ENCODE peak calls at places on chromosome 14, in ten cellular contexts. One of them, this sample, is unnamed.

GRCh38 chr14:22908601-22909000 is 10.3 kb downstream of the RBM23 start:
- DNase-seq in neural progenitor cell: no peak
- DNase-seq in stomach: no peak
- DNase-seq in IMR-90: peak
- DNase-seq in astrocyte of the cerebellum: no peak
- DNase-seq in HFF-Myc: no peak
- DNase-seq in left ventricle myocardium inferior: no peak
- DNase-seq in GM12864: no peak
- DNase-seq in colonic mucosa: no peak
- DNase-seq in endothelial cell: no peak
- DNase-seq in this sample: no peak

GRCh38 chr14:22002860-22003284 is 329.3 kb upstream of the OR4E1 start:
- DNase-seq in endothelial cell: peak
- DNase-seq in astrocyte of the cerebellum: no peak
- DNase-seq in colonic mucosa: no peak
- DNase-seq in stomach: no peak
- DNase-seq in left ventricle myocardium inferior: no peak
- DNase-seq in HFF-Myc: no peak
- DNase-seq in neural progenitor cell: peak
- DNase-seq in IMR-90: no peak
- DNase-seq in GM12864: no peak
- DNase-seq in this sample: peak

GRCh38 chr14:83208346-83208745 is 1674.7 kb upstream of the SEL1L start:
- DNase-seq in stomach: no peak
- DNase-seq in astrocyte of the cerebellum: no peak
- DNase-seq in HFF-Myc: no peak
- DNase-seq in endothelial cell: no peak
- DNase-seq in IMR-90: peak
- DNase-seq in left ventricle myocardium inferior: no peak
- DNase-seq in GM12864: no peak
- DNase-seq in colonic mucosa: no peak
- DNase-seq in neural progenitor cell: no peak
- DNase-seq in this sample: no peak

GRCh38 chr14:89618309-89618708 is 201.3 kb upstream of the FOXN3 start:
- DNase-seq in stomach: no peak
- DNase-seq in GM12864: no peak
- DNase-seq in neural progenitor cell: no peak
- DNase-seq in IMR-90: no peak
- DNase-seq in colonic mucosa: peak
- DNase-seq in HFF-Myc: no peak
- DNase-seq in left ventricle myocardium inferior: no peak
- DNase-seq in endothelial cell: no peak
- DNase-seq in astrocyte of the cerebellum: no peak
- DNase-seq in this sample: no peak

GRCh38 chr14:105419055-105419304 is 647 bp upstream of the MTA1 start:
- DNase-seq in endothelial cell: no peak
- DNase-seq in IMR-90: no peak
- DNase-seq in GM12864: no peak
- DNase-seq in stomach: no peak
- DNase-seq in left ventricle myocardium inferior: no peak
- DNase-seq in HFF-Myc: no peak
- DNase-seq in colonic mucosa: no peak
- DNase-seq in astrocyte of the cerebellum: no peak
- DNase-seq in neural progenitor cell: no peak
- DNase-seq in this sample: no peak

GRCh38 chr14:81625343-81625742 is 91.7 kb upstream of the SEL1L start:
- DNase-seq in colonic mucosa: no peak
- DNase-seq in stomach: no peak
- DNase-seq in astrocyte of the cerebellum: no peak
- DNase-seq in left ventricle myocardium inferior: no peak
- DNase-seq in neural progenitor cell: peak
- DNase-seq in HFF-Myc: no peak
- DNase-seq in GM12864: no peak
- DNase-seq in endothelial cell: no peak
- DNase-seq in IMR-90: no peak
- DNase-seq in this sample: no peak

GRCh38 chr14:75531660-75532317 is 9.5 kb downstream of the BATF start:
- DNase-seq in neural progenitor cell: no peak
- DNase-seq in GM12864: no peak
- DNase-seq in stomach: no peak
- DNase-seq in astrocyte of the cerebellum: no peak
- DNase-seq in IMR-90: no peak
- DNase-seq in HFF-Myc: no peak
- DNase-seq in colonic mucosa: no peak
- DNase-seq in endothelial cell: no peak
- DNase-seq in left ventricle myocardium inferior: no peak
- DNase-seq in this sample: no peak

GRCh38 chr14:53528114-53528513 is 375.0 kb upstream of the DDHD1 start:
- DNase-seq in endothelial cell: no peak
- DNase-seq in HFF-Myc: no peak
- DNase-seq in IMR-90: peak
- DNase-seq in neural progenitor cell: no peak
- DNase-seq in astrocyte of the cerebellum: no peak
- DNase-seq in left ventricle myocardium inferior: no peak
- DNase-seq in GM12864: no peak
- DNase-seq in colonic mucosa: peak
- DNase-seq in stomach: no peak
- DNase-seq in this sample: no peak

GRCh38 chr14:95331708-95332408 is 12.2 kb upstream of the CLMN start:
- DNase-seq in IMR-90: no peak
- DNase-seq in endothelial cell: no peak
- DNase-seq in astrocyte of the cerebellum: no peak
- DNase-seq in GM12864: no peak
- DNase-seq in colonic mucosa: no peak
- DNase-seq in neural progenitor cell: no peak
- DNase-seq in left ventricle myocardium inferior: no peak
- DNase-seq in HFF-Myc: no peak
- DNase-seq in stomach: no peak
- DNase-seq in this sample: no peak

GRCh38 chr14:102909462-102909861 is 13.0 kb upstream of the AMN start:
- DNase-seq in colonic mucosa: no peak
- DNase-seq in astrocyte of the cerebellum: no peak
- DNase-seq in neural progenitor cell: no peak
- DNase-seq in GM12864: no peak
- DNase-seq in IMR-90: no peak
- DNase-seq in HFF-Myc: no peak
- DNase-seq in left ventricle myocardium inferior: no peak
- DNase-seq in stomach: no peak
- DNase-seq in endothelial cell: no peak
- DNase-seq in this sample: no peak

GRCh38 chr14:76352639-76353281 is 23.2 kb upstream of the ESRRB start:
- DNase-seq in stomach: peak
- DNase-seq in HFF-Myc: no peak
- DNase-seq in astrocyte of the cerebellum: no peak
- DNase-seq in endothelial cell: peak
- DNase-seq in left ventricle myocardium inferior: peak
- DNase-seq in IMR-90: peak
- DNase-seq in GM12864: no peak
- DNase-seq in colonic mucosa: peak
- DNase-seq in neural progenitor cell: peak
- DNase-seq in this sample: peak

GRCh38 chr14:60061371-60061770 is 30.4 kb upstream of the PCNX4 start:
- DNase-seq in astrocyte of the cerebellum: no peak
- DNase-seq in neural progenitor cell: no peak
- DNase-seq in left ventricle myocardium inferior: no peak
- DNase-seq in HFF-Myc: no peak
- DNase-seq in stomach: no peak
- DNase-seq in IMR-90: no peak
- DNase-seq in colonic mucosa: no peak
- DNase-seq in endothelial cell: no peak
- DNase-seq in GM12864: no peak
- DNase-seq in this sample: no peak

GRCh38 chr14:60067911-60068310 is 23.8 kb upstream of the PCNX4 start:
- DNase-seq in endothelial cell: no peak
- DNase-seq in neural progenitor cell: peak
- DNase-seq in stomach: no peak
- DNase-seq in GM12864: no peak
- DNase-seq in IMR-90: no peak
- DNase-seq in HFF-Myc: no peak
- DNase-seq in colonic mucosa: no peak
- DNase-seq in astrocyte of the cerebellum: no peak
- DNase-seq in left ventricle myocardium inferior: no peak
- DNase-seq in this sample: no peak

DNA sequence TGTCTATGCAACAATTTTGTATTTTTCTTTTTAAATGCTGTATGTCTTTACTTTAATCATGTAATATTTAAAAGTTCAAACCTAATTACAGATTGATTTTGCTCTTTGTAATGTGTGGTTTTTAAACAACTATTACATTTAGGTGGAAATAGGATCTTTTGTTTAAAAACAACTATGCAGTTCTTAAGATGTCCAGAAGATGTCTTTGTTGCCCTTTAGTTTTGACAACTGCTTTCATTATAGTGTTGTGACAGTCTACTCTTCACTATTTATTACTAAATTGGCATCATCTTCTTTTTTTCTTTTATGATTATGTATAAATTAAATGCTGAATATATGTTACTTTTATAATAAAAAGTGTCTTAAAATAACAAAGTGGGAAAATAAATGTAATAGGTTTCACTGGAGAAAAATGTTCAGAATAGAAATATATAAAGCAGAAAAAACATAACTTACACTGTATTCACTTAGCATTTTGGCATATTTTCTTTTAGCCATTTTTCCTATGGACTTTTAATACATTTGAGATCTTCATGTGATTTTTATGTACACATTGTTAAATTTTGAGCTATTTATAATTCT is 27.1 kb upstream of the PCNX4 start:
- DNase-seq in neural progenitor cell: peak
- DNase-seq in GM12864: peak
- DNase-seq in HFF-Myc: no peak
- DNase-seq in astrocyte of the cerebellum: peak
- DNase-seq in IMR-90: peak
- DNase-seq in endothelial cell: no peak
- DNase-seq in colonic mucosa: no peak
- DNase-seq in stomach: no peak
- DNase-seq in left ventricle myocardium inferior: no peak
- DNase-seq in this sample: no peak
- TF ChIP-seq CTCF in neural progenitor cell: peak
- TF ChIP-seq CTCF in GM12864: peak
- TF ChIP-seq CTCF in HFF-Myc: peak
- TF ChIP-seq CTCF in astrocyte of the cerebellum: peak
- TF ChIP-seq CTCF in IMR-90: peak
- TF ChIP-seq CTCF in endothelial cell: peak
- TF ChIP-seq CTCF in colonic mucosa: peak
- TF ChIP-seq CTCF in stomach: no peak
- TF ChIP-seq CTCF in left ventricle myocardium inferior: peak
- TF ChIP-seq CTCF in this sample: peak

DNA sequence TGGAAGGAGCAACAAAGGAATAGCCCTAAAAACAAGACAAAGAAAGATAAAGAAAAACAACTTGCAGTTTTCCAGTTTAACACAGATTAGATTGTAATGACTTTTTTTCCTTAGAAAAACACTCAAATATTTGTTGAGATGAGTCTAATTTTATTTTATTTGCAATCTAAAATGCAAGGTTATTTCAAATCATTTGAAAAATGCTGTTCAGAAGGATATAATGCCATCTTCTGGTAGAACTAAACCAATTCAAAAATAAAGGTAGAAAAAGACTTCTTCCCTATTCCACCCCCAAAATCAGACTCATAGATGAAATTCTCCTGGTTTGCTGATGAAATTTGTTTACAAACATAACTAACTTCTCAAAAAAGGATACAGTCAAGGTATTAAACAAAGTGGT is 84.5 kb upstream of the TTC7B start:
- DNase-seq in left ventricle myocardium inferior: no peak
- DNase-seq in stomach: no peak
- DNase-seq in IMR-90: peak
- DNase-seq in GM12864: no peak
- DNase-seq in colonic mucosa: no peak
- DNase-seq in astrocyte of the cerebellum: no peak
- DNase-seq in endothelial cell: no peak
- DNase-seq in neural progenitor cell: no peak
- DNase-seq in HFF-Myc: no peak
- DNase-seq in this sample: no peak
- TF ChIP-seq CTCF in left ventricle myocardium inferior: peak
- TF ChIP-seq CTCF in stomach: no peak
- TF ChIP-seq CTCF in IMR-90: peak
- TF ChIP-seq CTCF in GM12864: no peak
- TF ChIP-seq CTCF in colonic mucosa: no peak
- TF ChIP-seq CTCF in astrocyte of the cerebellum: no peak
- TF ChIP-seq CTCF in endothelial cell: no peak
- TF ChIP-seq CTCF in neural progenitor cell: peak
- TF ChIP-seq CTCF in HFF-Myc: no peak
- TF ChIP-seq CTCF in this sample: no peak

GRCh38 chr14:50828738-50829471 is 2.1 kb downstream of the NIN start:
- DNase-seq in stomach: no peak
- DNase-seq in left ventricle myocardium inferior: no peak
- DNase-seq in HFF-Myc: no peak
- DNase-seq in endothelial cell: no peak
- DNase-seq in colonic mucosa: no peak
- DNase-seq in astrocyte of the cerebellum: no peak
- DNase-seq in GM12864: no peak
- DNase-seq in neural progenitor cell: peak
- DNase-seq in IMR-90: no peak
- DNase-seq in this sample: no peak
- TF ChIP-seq CTCF in stomach: no peak
- TF ChIP-seq CTCF in left ventricle myocardium inferior: no peak
- TF ChIP-seq CTCF in HFF-Myc: no peak
- TF ChIP-seq CTCF in endothelial cell: no peak
- TF ChIP-seq CTCF in colonic mucosa: no peak
- TF ChIP-seq CTCF in astrocyte of the cerebellum: no peak
- TF ChIP-seq CTCF in GM12864: no peak
- TF ChIP-seq CTCF in neural progenitor cell: no peak
- TF ChIP-seq CTCF in IMR-90: no peak
- TF ChIP-seq CTCF in this sample: peak

GRCh38 chr14:68925373-68925772 is 53.7 kb downstream of the ACTN1 start:
- DNase-seq in colonic mucosa: no peak
- DNase-seq in endothelial cell: no peak
- DNase-seq in neural progenitor cell: no peak
- DNase-seq in left ventricle myocardium inferior: no peak
- DNase-seq in IMR-90: no peak
- DNase-seq in astrocyte of the cerebellum: no peak
- DNase-seq in HFF-Myc: no peak
- DNase-seq in stomach: no peak
- DNase-seq in GM12864: no peak
- DNase-seq in this sample: no peak

GRCh38 chr14:68927089-68927488 is 52.0 kb downstream of the ACTN1 start:
- DNase-seq in colonic mucosa: no peak
- DNase-seq in left ventricle myocardium inferior: no peak
- DNase-seq in endothelial cell: no peak
- DNase-seq in GM12864: no peak
- DNase-seq in astrocyte of the cerebellum: no peak
- DNase-seq in neural progenitor cell: no peak
- DNase-seq in stomach: no peak
- DNase-seq in IMR-90: no peak
- DNase-seq in HFF-Myc: no peak
- DNase-seq in this sample: no peak

GRCh38 chr14:68924392-68925158 is 54.5 kb downstream of the ACTN1 start:
- DNase-seq in GM12864: no peak
- DNase-seq in neural progenitor cell: peak
- DNase-seq in endothelial cell: no peak
- DNase-seq in stomach: no peak
- DNase-seq in astrocyte of the cerebellum: no peak
- DNase-seq in HFF-Myc: no peak
- DNase-seq in colonic mucosa: no peak
- DNase-seq in left ventricle myocardium inferior: peak
- DNase-seq in IMR-90: no peak
- DNase-seq in this sample: no peak

GRCh38 chr14:68927956-68928675 is 51.0 kb downstream of the ACTN1 start:
- DNase-seq in IMR-90: no peak
- DNase-seq in stomach: no peak
- DNase-seq in GM12864: no peak
- DNase-seq in endothelial cell: no peak
- DNase-seq in astrocyte of the cerebellum: no peak
- DNase-seq in left ventricle myocardium inferior: no peak
- DNase-seq in neural progenitor cell: no peak
- DNase-seq in HFF-Myc: no peak
- DNase-seq in colonic mucosa: no peak
- DNase-seq in this sample: peak

GRCh38 chr14:68926236-68926635 is 52.9 kb downstream of the ACTN1 start:
- DNase-seq in colonic mucosa: no peak
- DNase-seq in left ventricle myocardium inferior: no peak
- DNase-seq in GM12864: no peak
- DNase-seq in IMR-90: no peak
- DNase-seq in endothelial cell: no peak
- DNase-seq in HFF-Myc: no peak
- DNase-seq in astrocyte of the cerebellum: no peak
- DNase-seq in stomach: no peak
- DNase-seq in neural progenitor cell: no peak
- DNase-seq in this sample: peak
- TF ChIP-seq CTCF in colonic mucosa: no peak
- TF ChIP-seq CTCF in left ventricle myocardium inferior: peak
- TF ChIP-seq CTCF in GM12864: peak
- TF ChIP-seq CTCF in IMR-90: peak
- TF ChIP-seq CTCF in endothelial cell: no peak
- TF ChIP-seq CTCF in HFF-Myc: peak
- TF ChIP-seq CTCF in astrocyte of the cerebellum: peak
- TF ChIP-seq CTCF in stomach: no peak
- TF ChIP-seq CTCF in neural progenitor cell: peak
- TF ChIP-seq CTCF in this sample: peak